ENCODE peak calls at places on chromosomes 7 and 10, in eight cellular contexts. One of them, this sample, is unnamed.

GRCh38 chr10:126456632-126457031 is 68.4 kb upstream of the ADAM12 start:
- ATAC-seq in CD8-positive, alpha-beta T cell: no peak
- ATAC-seq in heart left ventricle: no peak
- ATAC-seq in GM12878: no peak
- ATAC-seq in left lung: no peak
- ATAC-seq in mucosa of descending colon: no peak
- ATAC-seq in heart right ventricle: no peak
- ATAC-seq in K562: no peak
- ATAC-seq in this sample: no peak

GRCh38 chr7:2098496-2098895 is 134.2 kb downstream of the MAD1L1 start:
- ATAC-seq in CD8-positive, alpha-beta T cell: no peak
- ATAC-seq in heart left ventricle: no peak
- ATAC-seq in GM12878: no peak
- ATAC-seq in left lung: no peak
- ATAC-seq in mucosa of descending colon: no peak
- ATAC-seq in heart right ventricle: no peak
- ATAC-seq in K562: no peak
- ATAC-seq in this sample: no peak

GRCh38 chr7:150778014-150778737 is 22.0 kb downstream of the TMEM176B start:
- ATAC-seq in CD8-positive, alpha-beta T cell: peak; percentile 17
- ATAC-seq in heart left ventricle: no peak
- ATAC-seq in GM12878: no peak
- ATAC-seq in left lung: no peak
- ATAC-seq in mucosa of descending colon: no peak
- ATAC-seq in heart right ventricle: peak; percentile 12
- ATAC-seq in K562: peak; percentile 61
- ATAC-seq in this sample: no peak

GRCh38 chr10:123689880-123690279 is 23.7 kb downstream of the GPR26 start:
- ATAC-seq in CD8-positive, alpha-beta T cell: no peak
- ATAC-seq in heart left ventricle: no peak
- ATAC-seq in GM12878: no peak
- ATAC-seq in left lung: no peak
- ATAC-seq in mucosa of descending colon: no peak
- ATAC-seq in heart right ventricle: no peak
- ATAC-seq in K562: no peak
- ATAC-seq in this sample: no peak

GRCh38 chr10:131766096-131766495 is 134.7 kb upstream of the PPP2R2D start:
- ATAC-seq in CD8-positive, alpha-beta T cell: no peak
- ATAC-seq in heart left ventricle: peak; percentile 11
- ATAC-seq in GM12878: no peak
- ATAC-seq in left lung: no peak
- ATAC-seq in mucosa of descending colon: no peak
- ATAC-seq in heart right ventricle: no peak
- ATAC-seq in K562: no peak
- ATAC-seq in this sample: no peak

GRCh38 chr7:149027560-149028345 is 552 bp downstream of the PDIA4 start:
- ATAC-seq in CD8-positive, alpha-beta T cell: no peak
- ATAC-seq in heart left ventricle: no peak
- ATAC-seq in GM12878: no peak
- ATAC-seq in left lung: no peak
- ATAC-seq in mucosa of descending colon: no peak
- ATAC-seq in heart right ventricle: no peak
- ATAC-seq in K562: peak; percentile 1
- ATAC-seq in this sample: no peak

GRCh38 chr10:34967411-34967880 is 122.7 kb downstream of the CUL2 start:
- ATAC-seq in CD8-positive, alpha-beta T cell: no peak
- ATAC-seq in heart left ventricle: peak; percentile 78
- ATAC-seq in GM12878: no peak
- ATAC-seq in left lung: peak; percentile 73
- ATAC-seq in mucosa of descending colon: no peak
- ATAC-seq in heart right ventricle: peak; percentile 27
- ATAC-seq in K562: no peak
- ATAC-seq in this sample: peak; percentile 76

GRCh38 chr10:79005126-79005820 is 63.5 kb upstream of the ZMIZ1 start:
- ATAC-seq in CD8-positive, alpha-beta T cell: no peak
- ATAC-seq in heart left ventricle: no peak
- ATAC-seq in GM12878: no peak
- ATAC-seq in left lung: no peak
- ATAC-seq in mucosa of descending colon: peak; percentile 37
- ATAC-seq in heart right ventricle: no peak
- ATAC-seq in K562: peak; percentile 25
- ATAC-seq in this sample: no peak

GRCh38 chr7:127736511-127736910 is 84.5 kb downstream of the SND1 start:
- ATAC-seq in CD8-positive, alpha-beta T cell: no peak
- ATAC-seq in heart left ventricle: peak; percentile 76
- ATAC-seq in GM12878: no peak
- ATAC-seq in left lung: no peak
- ATAC-seq in mucosa of descending colon: no peak
- ATAC-seq in heart right ventricle: peak; percentile 47
- ATAC-seq in K562: no peak
- ATAC-seq in this sample: no peak

GRCh38 chr10:124604214-124605000 is 139.8 kb downstream of the FAM53B start:
- ATAC-seq in CD8-positive, alpha-beta T cell: no peak
- ATAC-seq in heart left ventricle: no peak
- ATAC-seq in GM12878: no peak
- ATAC-seq in left lung: no peak
- ATAC-seq in mucosa of descending colon: no peak
- ATAC-seq in heart right ventricle: no peak
- ATAC-seq in K562: no peak
- ATAC-seq in this sample: no peak

GRCh38 chr10:30389543-30389942 is 40.5 kb upstream of the MTPAP start:
- ATAC-seq in CD8-positive, alpha-beta T cell: no peak
- ATAC-seq in heart left ventricle: no peak
- ATAC-seq in GM12878: no peak
- ATAC-seq in left lung: no peak
- ATAC-seq in mucosa of descending colon: no peak
- ATAC-seq in heart right ventricle: no peak
- ATAC-seq in K562: no peak
- ATAC-seq in this sample: no peak

GRCh38 chr7:129908181-129908580 is 44.6 kb downstream of the UBE2H start:
- ATAC-seq in CD8-positive, alpha-beta T cell: no peak
- ATAC-seq in heart left ventricle: no peak
- ATAC-seq in GM12878: no peak
- ATAC-seq in left lung: no peak
- ATAC-seq in mucosa of descending colon: no peak
- ATAC-seq in heart right ventricle: no peak
- ATAC-seq in K562: no peak
- ATAC-seq in this sample: no peak

GRCh38 chr10:14953452-14954000 is 370 bp downstream of the DCLRE1C start:
- ATAC-seq in CD8-positive, alpha-beta T cell: peak; percentile 50
- ATAC-seq in heart left ventricle: peak; percentile 64
- ATAC-seq in GM12878: peak; percentile 74
- ATAC-seq in left lung: peak; percentile 54
- ATAC-seq in mucosa of descending colon: peak; percentile 39
- ATAC-seq in heart right ventricle: peak; percentile 71
- ATAC-seq in K562: peak; percentile 75
- ATAC-seq in this sample: peak; percentile 63

GRCh38 chr10:93190377-93190776 is 116.7 kb downstream of the CYP26A1 start:
- ATAC-seq in CD8-positive, alpha-beta T cell: no peak
- ATAC-seq in heart left ventricle: peak; percentile 44
- ATAC-seq in GM12878: no peak
- ATAC-seq in left lung: peak; percentile 75
- ATAC-seq in mucosa of descending colon: no peak
- ATAC-seq in heart right ventricle: no peak
- ATAC-seq in K562: no peak
- ATAC-seq in this sample: no peak

GRCh38 chr10:43679509-43679908 is 30.8 kb upstream of the ZNF32 start:
- ATAC-seq in CD8-positive, alpha-beta T cell: no peak
- ATAC-seq in heart left ventricle: peak; percentile 93
- ATAC-seq in GM12878: no peak
- ATAC-seq in left lung: peak; percentile 97
- ATAC-seq in mucosa of descending colon: peak; percentile 47
- ATAC-seq in heart right ventricle: peak; percentile 77
- ATAC-seq in K562: no peak
- ATAC-seq in this sample: peak; percentile 85

GRCh38 chr7:151205749-151206148 is 4.5 kb downstream of the H2BK1 start:
- ATAC-seq in CD8-positive, alpha-beta T cell: no peak
- ATAC-seq in heart left ventricle: no peak
- ATAC-seq in GM12878: peak; percentile 64
- ATAC-seq in left lung: no peak
- ATAC-seq in mucosa of descending colon: no peak
- ATAC-seq in heart right ventricle: no peak
- ATAC-seq in K562: no peak
- ATAC-seq in this sample: no peak

GRCh38 chr10:45464958-45465567 is 91.0 kb downstream of the ALOX5 start:
- ATAC-seq in CD8-positive, alpha-beta T cell: peak; percentile 96
- ATAC-seq in heart left ventricle: peak; percentile 92
- ATAC-seq in GM12878: peak; percentile 82
- ATAC-seq in left lung: peak; percentile 96
- ATAC-seq in mucosa of descending colon: peak; percentile 94
- ATAC-seq in heart right ventricle: peak; percentile 95
- ATAC-seq in K562: peak; percentile 99
- ATAC-seq in this sample: peak; percentile 82
- H3K4me3 ChIP-seq in CD8-positive, alpha-beta T cell: no peak overlapping the region
- H3K4me3 ChIP-seq in heart left ventricle: no peak overlapping the region
- H3K4me3 ChIP-seq in GM12878: peak overlapping the region; percentile 40
- H3K4me3 ChIP-seq in left lung: no peak overlapping the region
- H3K4me3 ChIP-seq in mucosa of descending colon: no peak overlapping the region
- H3K4me3 ChIP-seq in heart right ventricle: no peak overlapping the region
- H3K4me3 ChIP-seq in K562: no peak overlapping the region
- H3K4me3 ChIP-seq in this sample: no peak overlapping the region

GRCh38 chr7:54680377-54681005 is 78.5 kb downstream of the SEC61G start:
- ATAC-seq in CD8-positive, alpha-beta T cell: no peak
- ATAC-seq in heart left ventricle: no peak
- ATAC-seq in GM12878: no peak
- ATAC-seq in left lung: no peak
- ATAC-seq in mucosa of descending colon: no peak
- ATAC-seq in heart right ventricle: no peak
- ATAC-seq in K562: no peak
- ATAC-seq in this sample: no peak
- H3K4me3 ChIP-seq in CD8-positive, alpha-beta T cell: no peak overlapping the region
- H3K4me3 ChIP-seq in heart left ventricle: no peak overlapping the region
- H3K4me3 ChIP-seq in GM12878: no peak overlapping the region
- H3K4me3 ChIP-seq in left lung: no peak overlapping the region
- H3K4me3 ChIP-seq in mucosa of descending colon: no peak overlapping the region
- H3K4me3 ChIP-seq in heart right ventricle: no peak overlapping the region
- H3K4me3 ChIP-seq in K562: no peak overlapping the region
- H3K4me3 ChIP-seq in this sample: no peak overlapping the region

GRCh38 chr7:30997316-30997715 is 33.6 kb downstream of the GHRHR start:
- ATAC-seq in CD8-positive, alpha-beta T cell: no peak
- ATAC-seq in heart left ventricle: no peak
- ATAC-seq in GM12878: no peak
- ATAC-seq in left lung: no peak
- ATAC-seq in mucosa of descending colon: no peak
- ATAC-seq in heart right ventricle: no peak
- ATAC-seq in K562: no peak
- ATAC-seq in this sample: no peak

GRCh38 chr7:31000161-31000693 is 36.5 kb downstream of the GHRHR start:
- ATAC-seq in CD8-positive, alpha-beta T cell: no peak
- ATAC-seq in heart left ventricle: peak; percentile 42
- ATAC-seq in GM12878: no peak
- ATAC-seq in left lung: no peak
- ATAC-seq in mucosa of descending colon: peak; percentile 27
- ATAC-seq in heart right ventricle: peak; percentile 54
- ATAC-seq in K562: no peak
- ATAC-seq in this sample: no peak

GRCh38 chr7:30996261-30996660 is 32.5 kb downstream of the GHRHR start:
- ATAC-seq in CD8-positive, alpha-beta T cell: no peak
- ATAC-seq in heart left ventricle: peak; percentile 47
- ATAC-seq in GM12878: no peak
- ATAC-seq in left lung: peak; percentile 58
- ATAC-seq in mucosa of descending colon: no peak
- ATAC-seq in heart right ventricle: peak; percentile 50
- ATAC-seq in K562: no peak
- ATAC-seq in this sample: peak; percentile 60

GRCh38 chr7:30996883-30997282 is 33.1 kb downstream of the GHRHR start:
- ATAC-seq in CD8-positive, alpha-beta T cell: no peak
- ATAC-seq in heart left ventricle: no peak
- ATAC-seq in GM12878: no peak
- ATAC-seq in left lung: no peak
- ATAC-seq in mucosa of descending colon: no peak
- ATAC-seq in heart right ventricle: no peak
- ATAC-seq in K562: no peak
- ATAC-seq in this sample: no peak

GRCh38 chr7:30998180-30998579 is 34.4 kb downstream of the GHRHR start:
- ATAC-seq in CD8-positive, alpha-beta T cell: no peak
- ATAC-seq in heart left ventricle: peak; percentile 27
- ATAC-seq in GM12878: no peak
- ATAC-seq in left lung: no peak
- ATAC-seq in mucosa of descending colon: no peak
- ATAC-seq in heart right ventricle: peak; percentile 61
- ATAC-seq in K562: no peak
- ATAC-seq in this sample: no peak
- H3K4me3 ChIP-seq in CD8-positive, alpha-beta T cell: no peak overlapping the region
- H3K4me3 ChIP-seq in heart left ventricle: no peak overlapping the region
- H3K4me3 ChIP-seq in GM12878: no peak overlapping the region
- H3K4me3 ChIP-seq in left lung: no peak overlapping the region
- H3K4me3 ChIP-seq in mucosa of descending colon: no peak overlapping the region
- H3K4me3 ChIP-seq in heart right ventricle: no peak overlapping the region
- H3K4me3 ChIP-seq in K562: no peak overlapping the region
- H3K4me3 ChIP-seq in this sample: no peak overlapping the region

DNA sequence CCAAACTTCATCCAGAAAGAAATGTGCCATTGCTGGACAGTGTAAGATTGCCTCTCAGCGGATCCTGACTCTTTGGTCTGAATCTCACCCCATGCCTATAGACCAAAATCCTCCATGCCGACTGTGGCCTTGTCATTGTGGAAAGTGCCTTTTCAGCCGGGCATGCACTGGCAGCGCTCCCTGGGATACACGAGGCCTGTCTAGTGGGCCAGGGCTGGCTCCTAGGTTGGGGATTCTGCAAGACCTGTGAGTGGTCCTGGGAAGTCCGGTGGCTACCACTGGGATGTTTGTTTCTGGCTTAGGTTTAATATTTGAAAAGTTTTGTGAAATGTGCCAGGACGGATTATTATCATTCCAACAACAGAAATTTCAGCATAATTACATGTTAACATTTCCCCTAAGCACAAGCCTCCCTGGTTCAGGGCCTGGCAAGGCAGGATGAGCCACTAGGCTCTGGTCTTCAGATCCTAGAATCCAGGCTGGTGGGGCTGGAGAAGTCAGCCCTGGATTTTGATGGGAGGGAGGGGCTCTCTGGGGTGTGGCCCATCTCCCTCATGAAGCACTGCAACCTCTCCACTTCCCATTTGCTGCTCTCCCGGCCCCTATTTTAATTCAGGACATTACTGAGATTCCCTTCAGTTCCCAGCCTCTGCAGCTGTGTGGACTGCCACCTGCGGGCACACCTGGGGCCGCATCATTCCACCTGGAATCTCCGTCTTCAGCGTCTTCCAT is 253.2 kb downstream of the WDR37 start:
- ATAC-seq in CD8-positive, alpha-beta T cell: no peak
- ATAC-seq in heart left ventricle: no peak
- ATAC-seq in GM12878: no peak
- ATAC-seq in left lung: no peak
- ATAC-seq in mucosa of descending colon: no peak
- ATAC-seq in heart right ventricle: no peak
- ATAC-seq in K562: no peak
- ATAC-seq in this sample: no peak
- H3K4me3 ChIP-seq in CD8-positive, alpha-beta T cell: no peak overlapping the region
- H3K4me3 ChIP-seq in heart left ventricle: no peak overlapping the region
- H3K4me3 ChIP-seq in GM12878: no peak overlapping the region
- H3K4me3 ChIP-seq in left lung: no peak overlapping the region
- H3K4me3 ChIP-seq in mucosa of descending colon: no peak overlapping the region
- H3K4me3 ChIP-seq in heart right ventricle: no peak overlapping the region
- H3K4me3 ChIP-seq in K562: no peak overlapping the region
- H3K4me3 ChIP-seq in this sample: no peak overlapping the region

GRCh38 chr10:89829887-89830269 is 128.5 kb downstream of the KIF20B start:
- ATAC-seq in CD8-positive, alpha-beta T cell: no peak
- ATAC-seq in heart left ventricle: no peak
- ATAC-seq in GM12878: peak; percentile 32
- ATAC-seq in left lung: no peak
- ATAC-seq in mucosa of descending colon: no peak
- ATAC-seq in heart right ventricle: no peak
- ATAC-seq in K562: peak; percentile 69
- ATAC-seq in this sample: no peak
- H3K4me3 ChIP-seq in CD8-positive, alpha-beta T cell: no peak overlapping the region
- H3K4me3 ChIP-seq in heart left ventricle: no peak overlapping the region
- H3K4me3 ChIP-seq in GM12878: no peak overlapping the region
- H3K4me3 ChIP-seq in left lung: no peak overlapping the region
- H3K4me3 ChIP-seq in mucosa of descending colon: no peak overlapping the region
- H3K4me3 ChIP-seq in heart right ventricle: no peak overlapping the region
- H3K4me3 ChIP-seq in K562: no peak overlapping the region
- H3K4me3 ChIP-seq in this sample: no peak overlapping the region

This sample was measured in gastroesophageal sphincter.